ENCODE peak calls at places on chromosomes 3 and 15, in five cellular contexts. S is breast epithelium, B is GM23248, P is IMR-90, G is brain microvascular endothelial cell. O is an unnamed sample.

GRCh38 chr3:139473155-139473771 is 3.1 kb downstream of the RBP2 start:
- DNase-seq in S (no peak), B (peak), P (no peak), G (no peak), O (no peak)

GRCh38 chr3:86793786-86794185 is 197.2 kb downstream of the VGLL3 start:
- DNase-seq in S (no peak), B (peak), P (peak), G (peak), O (no peak)

GRCh38 chr15:90234519-90234988 is 545 bp downstream of the GDPGP1 start:
- DNase-seq in S (no peak), B (peak), P (peak), G (no peak), O (no peak)

GRCh38 chr3:161989012-161989411 is 492.4 kb downstream of the OTOL1 start:
- DNase-seq in S (no peak), B (peak), P (no peak), G (no peak), O (no peak)

GRCh38 chr3:53234130-53234840 is 21.5 kb downstream of the TKT start:
- DNase-seq in S (no peak), B (no peak), P (no peak), G (no peak), O (no peak)

GRCh38 chr15:63986751-63987341 is 59.4 kb downstream of the DAPK2 start:
- DNase-seq in S (no peak), B (peak), P (no peak), G (no peak), O (no peak)

GRCh38 chr15:28873585-28874139 is 12.1 kb upstream of the APBA2 start:
- DNase-seq in S (no peak), B (no peak), P (no peak), G (no peak), O (no peak)

GRCh38 chr3:179811321-179812095 is 158.7 kb downstream of the USP13 start:
- DNase-seq in S (no peak), B (peak), P (peak), G (peak), O (peak)

GRCh38 chr3:130783629-130784028 is 37.0 kb upstream of the PIK3R4 start:
- DNase-seq in S (no peak), B (no peak), P (no peak), G (no peak), O (no peak)

GRCh38 chr3:8069981-8070380 is 431.6 kb upstream of the LMCD1 start:
- DNase-seq in S (no peak), B (no peak), P (no peak), G (no peak), O (peak)

DNA sequence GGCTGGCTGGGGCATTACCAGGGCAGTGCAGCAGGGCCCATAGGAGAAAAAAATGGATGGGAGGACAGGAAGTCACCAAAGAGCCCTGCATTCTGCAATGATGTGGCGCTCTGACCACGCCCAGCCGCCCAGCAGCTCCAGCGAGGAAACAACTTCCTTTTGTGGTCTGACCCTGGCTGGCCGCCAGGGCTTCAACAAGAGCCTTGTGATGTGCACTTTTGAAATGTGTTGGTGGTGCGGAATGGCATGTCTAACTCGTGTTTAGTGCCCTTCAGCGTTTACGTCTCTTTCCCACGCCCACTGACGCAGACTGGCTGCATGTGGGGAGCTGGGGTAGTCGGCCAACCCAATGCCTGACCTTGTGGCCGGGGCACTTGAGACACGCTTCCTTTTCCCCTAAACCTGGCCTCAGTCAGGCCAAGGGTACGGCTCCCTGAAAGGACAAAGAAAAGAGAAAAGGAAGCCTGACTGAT is 81.9 kb upstream of the CTNNB1 start:
- DNase-seq in S (peak), B (peak), P (peak), G (peak), O (no peak)
- H3K27ac ChIP-seq in S (peak), B (no peak), P (no peak), G (peak), O (no peak)

DNA sequence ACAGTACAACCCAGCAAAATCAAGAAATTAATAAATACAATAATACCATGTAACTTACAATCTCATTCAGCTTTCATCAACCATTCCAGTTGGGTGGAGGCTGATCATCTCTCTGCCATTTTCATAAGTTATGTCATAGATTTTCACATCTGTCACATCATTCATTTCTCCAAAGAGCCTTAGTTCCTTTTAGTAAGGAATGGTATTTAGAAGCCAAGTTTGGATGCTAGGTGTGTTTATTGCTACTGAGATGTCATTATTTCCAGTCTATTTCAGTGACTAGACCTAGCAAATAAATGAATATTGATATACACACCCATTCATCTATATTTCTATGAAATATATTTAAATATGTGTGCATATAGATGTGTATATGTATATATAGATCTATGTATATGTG is 2.7 kb upstream of the UBL7 start:
- DNase-seq in S (no peak), B (no peak), P (no peak), G (no peak), O (no peak)
- H3K4me3 ChIP-seq in S (no peak), B (no peak), P (no peak), G (no peak), O (no peak)

DNA sequence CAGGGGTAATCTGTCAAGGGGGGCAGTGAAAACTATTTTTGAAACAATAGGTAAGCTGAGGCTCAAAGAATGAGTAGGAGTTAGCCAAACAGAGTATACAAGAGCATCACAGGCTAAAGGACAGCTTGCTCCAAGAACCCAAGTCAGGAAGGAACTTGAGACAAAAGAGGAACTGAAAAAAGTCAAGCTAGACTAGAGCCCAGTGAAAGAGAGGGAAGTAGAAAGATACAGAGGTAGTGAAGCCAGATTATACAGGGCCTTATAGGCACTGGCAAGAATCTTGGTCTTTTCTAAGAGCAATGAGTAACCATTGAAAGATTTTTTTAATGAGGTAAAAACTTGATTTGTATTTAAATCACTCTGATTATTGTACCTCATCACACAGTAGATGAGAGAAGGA is 69.9 kb downstream of the FILIP1L start:
- DNase-seq in S (no peak), B (no peak), P (no peak), G (no peak), O (no peak)
- H3K27ac ChIP-seq in S (no peak), B (no peak), P (no peak), G (no peak), O (no peak)

GRCh38 chr15:80252281-80252619 is 237 bp upstream of the CTXND1 start:
- DNase-seq in S (no peak), B (no peak), P (no peak), G (no peak), O (no peak)
- H3K4me3 ChIP-seq in S (peak), B (peak), P (no peak), G (no peak), O (peak)

DNA sequence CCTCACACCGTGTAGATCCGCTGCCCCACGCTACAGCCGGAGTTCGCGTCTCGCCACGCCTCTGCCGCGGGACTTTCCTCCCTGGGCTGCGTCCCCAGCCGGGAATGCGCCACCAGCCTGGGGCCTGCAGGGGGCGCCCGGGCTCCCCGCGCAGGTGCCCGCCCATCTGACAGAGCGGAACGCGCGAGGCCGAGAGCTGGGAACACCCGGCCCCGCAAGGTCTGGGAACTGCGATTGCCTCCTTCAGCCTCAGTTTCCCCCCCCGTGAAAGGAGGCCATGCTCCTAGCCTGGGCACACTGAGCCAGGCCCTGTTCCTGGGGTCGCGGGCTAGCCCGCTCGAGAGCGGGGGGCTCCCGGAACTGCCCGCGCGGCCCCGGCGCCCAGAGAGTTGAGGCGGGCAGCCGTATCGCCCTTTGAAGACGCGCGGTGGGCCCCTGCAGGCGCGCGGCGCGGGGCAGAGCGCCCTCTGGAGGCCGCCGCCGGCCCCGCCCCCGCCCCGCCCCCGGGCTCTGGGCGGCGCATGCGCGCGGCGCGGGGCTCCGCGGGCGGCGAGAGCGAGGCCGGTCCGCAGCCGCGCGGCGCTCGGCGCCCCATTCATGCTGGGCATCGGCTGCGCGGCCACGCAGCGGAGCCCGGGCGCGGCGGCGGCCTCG is at the start of gene PLXNA1:
- DNase-seq in S (no peak), B (peak), P (peak), G (peak), O (peak)
- H3K27ac ChIP-seq in S (peak), B (peak), P (peak), G (peak), O (peak)

DNA sequence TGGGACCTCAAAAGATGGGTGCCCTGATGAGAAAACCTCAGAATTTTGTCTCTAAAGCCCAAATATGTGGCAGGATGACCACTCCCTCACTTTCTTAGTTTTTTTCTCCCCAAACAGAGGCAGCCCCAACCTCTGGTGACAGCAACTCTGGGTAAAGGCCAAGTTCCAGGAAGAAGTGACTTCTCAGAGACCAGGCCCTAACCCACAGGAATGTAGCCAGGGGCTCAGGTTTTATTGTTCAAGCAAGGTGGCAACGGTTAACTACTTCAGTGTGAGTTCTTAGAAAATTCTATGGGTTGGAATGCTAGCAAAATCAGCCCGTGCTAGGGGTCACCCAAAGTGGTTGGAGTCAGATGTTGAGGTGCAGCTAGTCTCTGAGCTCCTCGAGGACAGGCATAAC is 5.1 kb upstream of the DNAJA4 start:
- DNase-seq in S (no peak), B (no peak), P (no peak), G (no peak), O (no peak)
- H3K4me3 ChIP-seq in S (no peak), B (no peak), P (no peak), G (no peak), O (no peak)